ENCODE peak calls at places on chromosomes 16 and 17, in four cellular contexts. One of them, this sample, is unnamed.

GRCh38 chr16:11408261-11408660 is 63.0 kb downstream of the RMI2 start:
- DNase-seq in lower leg skin: no peak
- DNase-seq in spleen: no peak
- DNase-seq in fibroblast of mammary gland: no peak
- DNase-seq in this sample: no peak

GRCh38 chr17:47732399-47733046 is 513 bp upstream of the TBX21 start:
- DNase-seq in spleen: peak; percentile 70
- DNase-seq in fibroblast of mammary gland: no peak
- DNase-seq in lower leg skin: no peak
- DNase-seq in this sample: no peak

GRCh38 chr16:50863673-50864144 is 121.8 kb downstream of the CYLD start:
- DNase-seq in spleen: no peak
- DNase-seq in fibroblast of mammary gland: no peak
- DNase-seq in lower leg skin: peak; percentile 70
- DNase-seq in this sample: no peak

GRCh38 chr16:56625943-56626654 is 518 bp downstream of the MT1E start:
- DNase-seq in lower leg skin: peak; percentile 91
- DNase-seq in spleen: no peak
- DNase-seq in fibroblast of mammary gland: peak; percentile 95
- DNase-seq in this sample: peak; percentile 85

GRCh38 chr16:82761236-82761635 is 134.5 kb downstream of the CDH13 start:
- DNase-seq in spleen: no peak
- DNase-seq in fibroblast of mammary gland: peak; percentile 81
- DNase-seq in lower leg skin: peak; percentile 97
- DNase-seq in this sample: peak; percentile 86

GRCh38 chr16:8905168-8905762 is 23.1 kb downstream of the LITAFD start:
- DNase-seq in fibroblast of mammary gland: peak; percentile 59
- DNase-seq in lower leg skin: peak; percentile 43
- DNase-seq in spleen: no peak
- DNase-seq in this sample: peak; percentile 60

GRCh38 chr16:12340151-12340733 is 363.7 kb downstream of the SNX29 start:
- DNase-seq in spleen: no peak
- DNase-seq in fibroblast of mammary gland: peak; percentile 67
- DNase-seq in lower leg skin: no peak
- DNase-seq in this sample: peak; percentile 80

GRCh38 chr16:88460496-88461169 is 7.6 kb downstream of the ZFPM1 start:
- DNase-seq in fibroblast of mammary gland: no peak
- DNase-seq in lower leg skin: no peak
- DNase-seq in spleen: no peak
- DNase-seq in this sample: no peak

GRCh38 chr17:17555906-17556305 is 35.6 kb downstream of the PEMT start:
- DNase-seq in spleen: no peak
- DNase-seq in fibroblast of mammary gland: no peak
- DNase-seq in lower leg skin: no peak
- DNase-seq in this sample: no peak

GRCh38 chr17:63988741-63989621 is 9.2 kb upstream of the PRR29 start:
- DNase-seq in lower leg skin: no peak
- DNase-seq in fibroblast of mammary gland: no peak
- DNase-seq in spleen: peak; percentile 71
- DNase-seq in this sample: no peak

GRCh38 chr16:82655720-82656500 is 29.1 kb downstream of the CDH13 start:
- DNase-seq in spleen: no peak
- DNase-seq in lower leg skin: no peak
- DNase-seq in fibroblast of mammary gland: no peak
- DNase-seq in this sample: no peak

GRCh38 chr17:69800870-69801269 is 274.2 kb upstream of the KCNJ16 start:
- DNase-seq in spleen: peak; percentile 72
- DNase-seq in fibroblast of mammary gland: no peak
- DNase-seq in lower leg skin: no peak
- DNase-seq in this sample: no peak

GRCh38 chr17:77687921-77688320 is 270.6 kb upstream of the TNRC6C start:
- DNase-seq in lower leg skin: peak; percentile 39
- DNase-seq in fibroblast of mammary gland: no peak
- DNase-seq in spleen: no peak
- DNase-seq in this sample: no peak

GRCh38 chr16:57185446-57185944 is 344 bp downstream of the PSME3IP1 start:
- DNase-seq in spleen: peak; percentile 92
- DNase-seq in fibroblast of mammary gland: peak; percentile 84
- DNase-seq in lower leg skin: peak; percentile 90
- DNase-seq in this sample: peak; percentile 69

GRCh38 chr17:79003661-79004411 is 5.7 kb downstream of the CANT1 start:
- DNase-seq in lower leg skin: peak; percentile 72
- DNase-seq in fibroblast of mammary gland: no peak
- DNase-seq in spleen: no peak
- DNase-seq in this sample: no peak

GRCh38 chr17:56798916-56799315 is 34.8 kb downstream of the C17orf67 start:
- DNase-seq in lower leg skin: no peak
- DNase-seq in fibroblast of mammary gland: no peak
- DNase-seq in spleen: no peak
- DNase-seq in this sample: no peak

GRCh38 chr17:59332890-59333377 is 1.5 kb downstream of the YPEL2 start:
- DNase-seq in spleen: peak; percentile 77
- DNase-seq in lower leg skin: peak; percentile 87
- DNase-seq in fibroblast of mammary gland: peak; percentile 58
- DNase-seq in this sample: peak; percentile 50

GRCh38 chr17:21034350-21035235 is 8.2 kb downstream of the USP22 start:
- DNase-seq in fibroblast of mammary gland: peak; percentile 34
- DNase-seq in spleen: no peak
- DNase-seq in lower leg skin: peak; percentile 62
- DNase-seq in this sample: peak; percentile 36

DNA sequence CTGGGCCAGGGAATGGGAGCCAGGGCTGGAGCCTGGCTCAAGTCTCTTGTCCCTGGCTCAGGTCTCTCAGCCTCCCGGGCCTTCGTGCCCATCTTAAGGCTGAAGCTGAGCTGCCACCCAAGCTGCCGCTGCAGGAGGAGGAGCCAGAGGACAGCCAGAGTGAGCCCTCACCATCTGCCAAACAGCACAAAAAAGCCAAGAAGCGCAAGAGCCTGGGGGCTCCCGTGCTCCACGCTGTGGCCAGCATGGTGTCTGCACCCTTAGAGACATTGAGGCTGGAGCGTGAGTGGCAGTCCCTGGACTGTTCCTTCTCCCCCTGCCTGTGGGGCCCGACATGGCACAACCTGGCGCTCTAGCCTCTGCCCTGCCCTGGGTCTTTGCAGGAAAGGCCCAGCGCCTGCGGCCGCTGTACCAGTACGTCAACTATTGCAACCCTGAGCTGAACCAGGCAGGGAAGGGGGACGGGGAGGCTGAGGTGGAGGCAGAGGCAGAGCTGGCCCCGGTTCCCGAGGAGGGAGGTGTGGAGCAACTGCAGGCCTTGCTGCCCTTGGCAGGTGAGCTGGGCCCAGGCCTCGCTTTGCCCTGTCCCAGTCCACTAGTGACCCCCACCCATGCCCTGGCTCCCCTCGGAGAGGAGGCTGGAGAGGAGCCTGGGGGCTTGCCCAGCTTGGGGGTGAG is 1.3 kb downstream of the C16orf86 start:
- DNase-seq in spleen: peak; percentile 93
- DNase-seq in fibroblast of mammary gland: peak; percentile 92
- DNase-seq in lower leg skin: peak; percentile 96
- DNase-seq in this sample: peak; percentile 95
- H3K4me3 ChIP-seq in spleen: peak overlapping the region; percentile 80
- H3K4me3 ChIP-seq in fibroblast of mammary gland: no peak overlapping the region
- H3K4me3 ChIP-seq in lower leg skin: no peak overlapping the region
- H3K4me3 ChIP-seq in this sample: no peak overlapping the region

GRCh38 chr17:74430706-74431567 is 951 bp upstream of the GPRC5C start:
- DNase-seq in fibroblast of mammary gland: peak; percentile 81
- DNase-seq in spleen: peak; percentile 81
- DNase-seq in lower leg skin: peak; percentile 94
- DNase-seq in this sample: peak; percentile 40
- H3K4me3 ChIP-seq in fibroblast of mammary gland: peak overlapping the region; percentile 61
- H3K4me3 ChIP-seq in spleen: peak overlapping the region; percentile 72
- H3K4me3 ChIP-seq in lower leg skin: peak overlapping the region; percentile 33
- H3K4me3 ChIP-seq in this sample: peak overlapping the region; percentile 69

DNA sequence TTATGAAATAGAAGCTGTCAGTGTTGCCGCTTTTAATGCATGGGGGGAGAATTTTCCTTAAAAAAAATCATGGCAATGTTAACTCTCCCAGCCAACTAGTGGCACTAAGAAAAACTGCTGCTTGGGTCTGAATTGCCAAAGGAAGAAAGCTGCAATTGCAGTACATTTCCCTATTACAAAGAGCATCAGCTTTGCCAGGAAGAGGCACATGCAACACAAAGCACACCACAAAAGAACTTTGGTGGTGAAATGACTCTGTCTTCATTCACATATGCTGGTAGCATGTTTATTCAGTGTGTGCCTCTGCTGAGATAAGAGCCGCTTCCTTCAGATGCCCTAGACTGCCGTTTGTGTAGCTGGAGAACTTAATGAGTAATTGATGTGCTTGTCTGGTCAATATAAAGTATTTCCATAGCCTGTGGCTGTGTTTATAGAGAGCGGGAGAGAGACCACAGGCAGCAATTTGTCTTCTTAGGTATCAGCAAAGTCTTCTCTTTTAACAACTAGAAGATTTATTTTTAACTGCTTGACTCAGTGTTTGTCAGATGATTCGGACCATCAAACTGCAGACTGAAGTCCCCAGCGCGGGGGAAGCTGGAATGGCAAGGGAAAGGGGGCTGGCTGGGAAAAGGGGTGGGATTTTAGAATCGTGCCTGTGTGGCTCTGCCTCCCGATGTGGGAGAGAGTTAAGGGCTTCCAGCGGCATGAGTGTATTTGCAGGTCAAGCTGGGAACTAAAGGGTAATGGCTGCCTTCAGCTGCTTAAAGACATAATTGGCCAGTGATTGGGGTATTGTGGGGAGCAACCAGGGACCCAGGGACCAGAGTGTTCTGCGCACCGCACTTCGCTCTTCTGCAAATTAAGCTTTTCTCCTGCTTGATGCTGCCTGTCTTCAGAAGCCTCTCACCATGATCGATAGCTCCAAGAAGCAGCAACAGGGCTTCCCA is 115.2 kb downstream of the MRTFB start:
- DNase-seq in lower leg skin: no peak
- DNase-seq in spleen: no peak
- DNase-seq in fibroblast of mammary gland: peak; percentile 90
- DNase-seq in this sample: peak; percentile 87
- H3K4me3 ChIP-seq in lower leg skin: no peak overlapping the region
- H3K4me3 ChIP-seq in spleen: peak overlapping the region; percentile 14
- H3K4me3 ChIP-seq in fibroblast of mammary gland: peak overlapping the region; percentile 27
- H3K4me3 ChIP-seq in this sample: peak overlapping the region; percentile 52

GRCh38 chr16:73046484-73047214 is 1.3 kb downstream of the ZFHX3 start:
- DNase-seq in fibroblast of mammary gland: no peak
- DNase-seq in spleen: no peak
- DNase-seq in lower leg skin: no peak
- DNase-seq in this sample: no peak
- H3K4me3 ChIP-seq in fibroblast of mammary gland: no peak overlapping the region
- H3K4me3 ChIP-seq in spleen: peak overlapping the region; percentile 70
- H3K4me3 ChIP-seq in lower leg skin: no peak overlapping the region
- H3K4me3 ChIP-seq in this sample: no peak overlapping the region

This sample was measured in cardiac fibroblast.